ENCODE peak calls at places on chromosomes 12 and 14, in seven cellular contexts. W is CD8-positive, alpha-beta memory T cell; U is NCI-H748 treated with DMSO at 0.1 percent for 48 hours; Y is fibroblast of lung; N is NCI-H460; E is immature natural killer cell; L is NCI-H187. Z is an unnamed sample.

GRCh38 chr14:70555890-70556289 is 21.1 kb upstream of the ADAM20 start:
- DNase-seq in W (no peak), U (no peak), Y (peak; percentile 33), N (no peak), E (no peak), L (no peak), Z (no peak)

GRCh38 chr12:32671930-32672785 is 6.9 kb upstream of the DNM1L start:
- DNase-seq in W (no peak), U (peak; percentile 50), Y (peak; percentile 70), N (peak; percentile 23), E (no peak), L (peak; percentile 6), Z (peak; percentile 51)

GRCh38 chr14:36506732-36507614 is 13.1 kb downstream of the NKX2-1 start:
- DNase-seq in W (no peak), U (no peak), Y (no peak), N (no peak), E (no peak), L (peak; percentile 82), Z (no peak)

GRCh38 chr12:49942921-49943662 is 7.4 kb upstream of the AQP2 start:
- DNase-seq in W (no peak), U (no peak), Y (no peak), N (peak; percentile 55), E (no peak), L (no peak), Z (no peak)

GRCh38 chr14:33810308-33810707 is 140.6 kb downstream of the EGLN3 start:
- DNase-seq in W (no peak), U (no peak), Y (no peak), N (no peak), E (no peak), L (no peak), Z (no peak)

GRCh38 chr12:10016881-10017280 is 6.5 kb downstream of the CLEC12B start:
- DNase-seq in W (no peak), U (no peak), Y (peak; percentile 35), N (no peak), E (no peak), L (no peak), Z (no peak)

GRCh38 chr12:21657336-21658077 is at the start of gene LDHB:
- DNase-seq in W (peak; percentile 87), U (peak; percentile 80), Y (peak; percentile 98), N (peak; percentile 87), E (peak; percentile 77), L (peak; percentile 85), Z (no peak)

GRCh38 chr12:57627504-57628279 is 5.3 kb downstream of the B4GALNT1 start:
- DNase-seq in W (no peak), U (no peak), Y (no peak), N (no peak), E (no peak), L (no peak), Z (no peak)

GRCh38 chr14:31955941-31956579 is 121.0 kb upstream of the ARHGAP5 start:
- DNase-seq in W (no peak), U (no peak), Y (no peak), N (no peak), E (no peak), L (no peak), Z (no peak)

Z was measured in HepG2.